ENCODE peak calls at places on chromosome 13, in ten cellular contexts. G is thyroid gland, T is A549, E is fibroblast of lung, Q is AML-193, S is aorta, M is substantia nigra, D is T-helper 9 cell, X is HEK293T, O is caudate nucleus. P is an unnamed sample.

GRCh38 chr13:50244913-50245574 is 229.8 kb downstream of the KCNRG start:
- DNase-seq in D (no peak), M (no peak), O (no peak), Q (peak; percentile 41), S (peak; percentile 48), E (peak; percentile 94), G (peak; percentile 15), T (peak; percentile 90), X (no peak), P (no peak)

GRCh38 chr13:109200556-109200955 is 571.1 kb downstream of the MYO16 start:
- DNase-seq in Q (no peak), X (no peak), T (no peak), G (no peak), D (no peak), S (no peak), M (no peak), O (no peak), E (no peak), P (no peak)

GRCh38 chr13:44974056-44974798 is 15.0 kb downstream of the NUFIP1 start:
- DNase-seq in Q (peak; percentile 86), X (no peak), D (no peak), O (no peak), S (peak; percentile 70), E (peak; percentile 53), M (no peak), T (no peak), G (peak; percentile 70), P (no peak)

GRCh38 chr13:79246575-79246949 is 159.5 kb downstream of the RBM26 start:
- DNase-seq in S (no peak), Q (no peak), D (no peak), E (no peak), G (no peak), T (peak; percentile 3), M (no peak), X (no peak), O (no peak), P (peak; percentile 25)

GRCh38 chr13:113991191-113991669 is 17.4 kb upstream of the C13orf46 start:
- DNase-seq in X (no peak), M (no peak), D (no peak), E (no peak), T (no peak), Q (no peak), G (peak; percentile 90), O (peak; percentile 9), S (peak; percentile 6), P (no peak)

GRCh38 chr13:48159436-48160225 is 64.7 kb upstream of the MED4 start:
- DNase-seq in E (no peak), S (no peak), G (no peak), Q (no peak), O (no peak), M (no peak), X (no peak), D (no peak), T (no peak), P (no peak)

GRCh38 chr13:63088226-63088625 is 1672.6 kb upstream of the PCDH20 start:
- DNase-seq in Q (no peak), M (peak; percentile 4), D (no peak), X (no peak), O (no peak), T (no peak), G (peak; percentile 38), S (no peak), E (peak; percentile 33), P (no peak)

GRCh38 chr13:112238436-112238995 is 137.6 kb upstream of the SPACA7 start:
- DNase-seq in G (no peak), D (no peak), O (no peak), T (no peak), X (no peak), Q (no peak), E (no peak), S (no peak), M (no peak), P (no peak)

GRCh38 chr13:24038846-24039330 is 121.6 kb upstream of the SPATA13 start:
- DNase-seq in T (no peak), X (no peak), O (peak; percentile 56), D (no peak), S (no peak), E (no peak), Q (no peak), G (no peak), M (peak; percentile 82), P (peak; percentile 54)

GRCh38 chr13:59461411-59461810 is 702.3 kb downstream of the DIAPH3 start:
- DNase-seq in T (no peak), S (no peak), E (no peak), D (no peak), O (no peak), G (no peak), Q (no peak), M (no peak), X (no peak), P (no peak)

GRCh38 chr13:92175330-92175729 is 776.9 kb downstream of the GPC5 start:
- DNase-seq in Q (peak; percentile 55), G (peak; percentile 20), T (peak; percentile 33), X (peak; percentile 72), O (no peak), D (no peak), E (peak; percentile 88), M (peak; percentile 1), S (no peak), P (no peak)

GRCh38 chr13:49926019-49926418 is 10.1 kb downstream of the SPRYD7 start:
- DNase-seq in D (no peak), X (no peak), T (no peak), O (no peak), S (no peak), Q (no peak), E (no peak), G (no peak), M (no peak), P (no peak)

GRCh38 chr13:50915562-50915961 is 6.0 kb downstream of the RNASEH2B start:
- DNase-seq in G (no peak), Q (peak; percentile 44), X (no peak), D (no peak), S (no peak), M (no peak), T (no peak), E (no peak), O (no peak), P (peak; percentile 11)

GRCh38 chr13:20843177-20843576 is 59.4 kb downstream of the XPO4 start:
- DNase-seq in M (no peak), O (no peak), S (no peak), D (no peak), X (no peak), G (no peak), E (peak; percentile 70), T (no peak), Q (no peak), P (no peak)